ENCODE peak calls at places on chromosome 22, in four cellular contexts. N is IMR-90, J is Peyer's patch, H is tibial nerve. A is an unnamed sample. For H3K36me3 and H3K4me1, the result is how much of the 10 kb centered on the place peaks cover.

GRCh38 chr22:42642801-42643631 is 2.6 kb upstream of the ATP5MGL start:
- DNase-seq in J (no peak), H (no peak), N (no peak), A (no peak)

GRCh38 chr22:45428391-45429385 is 15.2 kb downstream of the RIBC2 start:
- DNase-seq in H (no peak), J (peak), N (no peak), A (no peak)

GRCh38 chr22:17914474-17914873 is 109.9 kb downstream of the MICAL3 start:
- DNase-seq in J (peak), N (no peak), H (no peak), A (no peak)

GRCh38 chr22:39024923-39025322 is 4.0 kb downstream of the APOBEC3D start:
- DNase-seq in H (no peak), J (no peak), N (no peak), A (no peak)

GRCh38 chr22:45083659-45084305 is 74.0 kb upstream of the PHF21B start:
- DNase-seq in H (no peak), N (peak), J (no peak), A (no peak)

GRCh38 chr22:39920134-39920743 is 19.4 kb downstream of the GRAP2 start:
- DNase-seq in N (no peak), H (no peak), J (no peak), A (no peak)

GRCh38 chr22:24424001-24424900 is 3.1 kb upstream of the ADORA2A start:
- DNase-seq in J (no peak), H (no peak), N (no peak), A (no peak)

GRCh38 chr22:41478891-41479521 is 10.1 kb downstream of the ACO2 start:
- DNase-seq in N (peak), H (peak), J (no peak), A (no peak)

GRCh38 chr22:38698407-38699094 is 2.2 kb downstream of the JOSD1 start:
- DNase-seq in J (no peak), H (no peak), N (no peak), A (no peak)

GRCh38 chr22:25054943-25055511 is 102.5 kb downstream of the KIAA1671 start:
- DNase-seq in N (no peak), H (peak), J (peak), A (no peak)

GRCh38 chr22:49233507-49234100 is 594.1 kb downstream of the BRD1 start:
- DNase-seq in N (no peak), J (no peak), H (no peak), A (no peak)

GRCh38 chr22:39003165-39003638 is 10.9 kb upstream of the APOBEC3C start:
- DNase-seq in N (peak), H (peak), J (peak), A (peak)

GRCh38 chr22:27226666-27227065 is 569.3 kb downstream of the MIAT start:
- DNase-seq in J (no peak), H (no peak), N (peak), A (no peak)

GRCh38 chr22:44807915-44808690 is 55.7 kb downstream of the ARHGAP8 start:
- DNase-seq in H (no peak), N (no peak), J (no peak), A (no peak)

GRCh38 chr22:30640361-30640760 is 4.8 kb downstream of the SLC35E4 start:
- DNase-seq in H (no peak), N (no peak), J (no peak), A (no peak)

GRCh38 chr22:30637701-30638114 is 2.1 kb downstream of the SLC35E4 start:
- DNase-seq in N (no peak), H (no peak), J (no peak), A (no peak)

GRCh38 chr22:30636226-30637077 is 871 bp downstream of the SLC35E4 start:
- DNase-seq in H (no peak), N (no peak), J (peak), A (peak)

GRCh38 chr22:30634477-30635233 is 926 bp upstream of the SLC35E4 start:
- DNase-seq in H (peak), J (peak), N (peak), A (peak)

DNA sequence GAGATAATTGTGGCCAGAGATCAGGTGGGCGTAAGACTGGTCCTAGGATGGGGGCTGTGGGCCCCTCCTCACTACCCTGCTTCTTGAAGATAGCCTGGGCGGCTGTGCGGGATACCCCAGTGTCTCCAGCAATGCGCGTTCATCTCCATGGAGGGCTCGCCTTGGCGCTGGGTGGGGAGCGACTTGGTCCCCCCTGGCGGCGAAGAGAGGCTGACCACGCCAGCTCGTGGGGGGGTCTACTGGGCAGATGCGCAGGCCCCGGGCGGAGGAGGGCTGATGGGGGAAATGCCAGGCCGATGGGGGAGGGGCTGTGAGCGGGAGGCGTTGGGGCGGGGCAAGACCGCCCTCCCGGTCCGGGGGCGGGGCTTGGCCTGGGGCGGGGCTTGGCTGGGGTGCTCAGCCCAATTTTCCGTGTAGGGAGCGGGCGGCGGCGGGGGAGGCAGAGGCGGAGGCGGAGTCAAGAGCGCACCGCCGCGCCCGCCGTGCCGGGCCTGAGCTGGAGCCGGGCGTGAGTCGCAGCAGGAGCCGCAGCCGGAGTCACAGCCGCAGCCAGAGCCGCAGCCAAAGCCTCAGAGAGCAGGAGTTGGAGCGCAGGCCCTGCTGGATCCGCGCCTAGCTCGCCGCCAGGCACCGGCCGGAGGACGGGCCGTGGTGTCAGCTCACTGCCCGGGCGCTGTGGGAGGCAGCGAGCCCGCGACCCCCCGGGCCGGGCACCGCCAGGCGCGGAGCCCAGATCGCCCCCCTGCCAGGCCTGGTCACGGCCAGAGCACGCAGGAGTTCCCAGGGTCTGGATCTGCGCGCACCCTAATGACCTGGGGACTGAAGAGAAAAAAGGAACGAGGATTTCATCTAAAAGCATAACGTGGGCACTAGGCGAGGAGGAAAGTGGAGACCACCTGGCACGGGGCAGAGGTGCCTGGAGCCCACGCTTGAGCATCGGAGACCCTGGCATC is at the start of gene SLC35E4:
- DNase-seq in N (peak), J (peak), H (peak), A (peak)
- TF ChIP-seq POLR2A in N (peak), J (peak), H (peak), A (peak)

GRCh38 chr22:30492144-30492543 is 13.4 kb downstream of the SEC14L4 start:
- DNase-seq in J (no peak), H (no peak), N (no peak), A (no peak)

GRCh38 chr22:30495041-30495784 is 10.3 kb downstream of the SEC14L4 start:
- DNase-seq in N (no peak), J (no peak), H (no peak), A (no peak)

GRCh38 chr22:30490399-30490798 is 15.1 kb downstream of the SEC14L4 start:
- DNase-seq in N (no peak), H (no peak), J (no peak), A (no peak)

GRCh38 chr22:30488121-30488520 is 16.3 kb upstream of the SEC14L3 start:
- DNase-seq in J (no peak), H (no peak), N (no peak), A (no peak)

GRCh38 chr22:30491381-30491780 is 14.1 kb downstream of the SEC14L4 start:
- DNase-seq in J (no peak), N (no peak), H (no peak), A (no peak)
- H3K36me3 ChIP-seq in J (under half), N (under half), H (under half), A (under half)

GRCh38 chr22:32723632-32724031 is 77.9 kb upstream of the TIMP3 start:
- DNase-seq in H (peak), N (peak), J (peak), A (peak)

GRCh38 chr22:32717337-32718240 is 83.9 kb upstream of the TIMP3 start:
- DNase-seq in J (no peak), H (no peak), N (peak), A (no peak)

GRCh38 chr22:32721328-32722180 is 80.0 kb upstream of the TIMP3 start:
- DNase-seq in N (no peak), H (no peak), J (no peak), A (no peak)

GRCh38 chr22:32722441-32722840 is 79.1 kb upstream of the TIMP3 start:
- DNase-seq in H (no peak), N (no peak), J (no peak), A (no peak)

GRCh38 chr22:32720924-32721323 is 80.6 kb upstream of the TIMP3 start:
- DNase-seq in N (peak), J (no peak), H (no peak), A (no peak)
- H3K4me1 ChIP-seq in N (under half), J (under half), H (under half), A (under half)

GRCh38 chr22:19432092-19432844 is at the start of gene MRPL40:
- DNase-seq in J (peak), N (peak), H (peak), A (peak)
- TF ChIP-seq POLR2A in J (peak), N (peak), H (peak), A (peak)

A was measured in prostate gland.